ENCODE peak calls at places on chromosome 15, in eight cellular contexts. A, Y, L, Q, C, R, S and V are unnamed samples.

GRCh38 chr15:90644526-90644925 is 72.6 kb upstream of the BLM start:
- DNase-seq in A (no peak), Y (no peak), L (no peak), Q (no peak), C (no peak), R (no peak), S (no peak), V (no peak)

GRCh38 chr15:42577514-42578031 is 2.2 kb downstream of the STARD9 start:
- DNase-seq in A (no peak), Y (no peak), L (no peak), Q (no peak), C (no peak), R (no peak), S (no peak), V (no peak)

GRCh38 chr15:90063733-90064247 is 38.5 kb downstream of the IDH2 start:
- DNase-seq in A (no peak), Y (no peak), L (peak; percentile 85), Q (no peak), C (no peak), R (peak; percentile 90), S (no peak), V (no peak)

GRCh38 chr15:41853191-41853590 is 14.5 kb downstream of the PLA2G4B start:
- DNase-seq in A (no peak), Y (no peak), L (no peak), Q (no peak), C (no peak), R (no peak), S (no peak), V (no peak)

GRCh38 chr15:58438956-58439355 is 7.2 kb downstream of the LIPC start:
- DNase-seq in A (peak; percentile 77), Y (no peak), L (peak; percentile 67), Q (no peak), C (peak; percentile 69), R (no peak), S (no peak), V (no peak)

GRCh38 chr15:64521201-64521600 is 60.8 kb downstream of the ZNF609 start:
- DNase-seq in A (no peak), Y (no peak), L (no peak), Q (no peak), C (no peak), R (no peak), S (no peak), V (no peak)

GRCh38 chr15:63093486-63094205 is 28.0 kb upstream of the LACTB start:
- DNase-seq in A (peak; percentile 77), Y (no peak), L (peak; percentile 74), Q (peak; percentile 61), C (peak; percentile 95), R (peak; percentile 86), S (peak; percentile 84), V (peak; percentile 95)

GRCh38 chr15:71779073-71779797 is 31.1 kb upstream of the NR2E3 start:
- DNase-seq in A (no peak), Y (no peak), L (no peak), Q (no peak), C (no peak), R (no peak), S (no peak), V (no peak)

GRCh38 chr15:67550522-67550921 is 8.0 kb downstream of the MAP2K5 start:
- DNase-seq in A (no peak), Y (no peak), L (no peak), Q (no peak), C (no peak), R (no peak), S (no peak), V (no peak)

GRCh38 chr15:94119215-94119815 is 112.0 kb upstream of the MCTP2 start:
- DNase-seq in A (no peak), Y (no peak), L (no peak), Q (no peak), C (peak; percentile 12), R (no peak), S (no peak), V (no peak)

GRCh38 chr15:66901336-66902100 is 163.9 kb upstream of the SMAD3 start:
- DNase-seq in A (no peak), Y (no peak), L (no peak), Q (no peak), C (no peak), R (no peak), S (no peak), V (no peak)

GRCh38 chr15:78714890-78715289 is 73.9 kb upstream of the CHRNB4 start:
- DNase-seq in A (peak; percentile 38), Y (peak; percentile 28), L (no peak), Q (no peak), C (peak; percentile 36), R (no peak), S (no peak), V (peak; percentile 31)

GRCh38 chr15:78859971-78860733 is 12.5 kb upstream of the MORF4L1 start:
- DNase-seq in A (peak; percentile 74), Y (no peak), L (peak; percentile 76), Q (no peak), C (peak; percentile 96), R (peak; percentile 83), S (peak; percentile 80), V (no peak)

DNA sequence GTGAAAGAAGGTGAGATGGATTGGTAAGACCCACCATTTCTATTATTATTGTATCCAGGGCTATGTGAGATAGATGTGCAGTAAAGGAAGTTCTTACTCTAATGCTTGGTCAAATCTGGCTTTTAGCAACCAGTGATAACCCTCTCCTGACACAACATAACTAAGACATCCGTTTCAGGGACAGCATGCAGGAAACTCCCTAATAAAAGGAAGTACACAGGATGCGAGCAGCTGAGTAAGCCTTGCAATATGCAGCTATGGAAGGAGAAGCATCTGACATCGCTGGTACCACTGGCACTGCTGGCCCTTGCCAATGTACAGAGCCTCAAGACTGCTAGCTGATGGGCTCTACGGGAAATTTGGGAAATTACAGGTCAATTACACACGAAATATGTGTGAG is 662.3 kb downstream of the NR2F2 start:
- DNase-seq in A (no peak), Y (no peak), L (no peak), Q (no peak), C (no peak), R (no peak), S (no peak), V (no peak)
- TF ChIP-seq POLR2AphosphoS5 in A (no peak), Y (no peak), L (no peak), Q (no peak), C (no peak), R (no peak), S (no peak), V (no peak)

GRCh38 chr15:85671156-85671555 is 123.6 kb downstream of the KLHL25 start:
- DNase-seq in A (no peak), Y (no peak), L (no peak), Q (no peak), C (no peak), R (no peak), S (no peak), V (no peak)

GRCh38 chr15:85673326-85673725 is 121.4 kb downstream of the KLHL25 start:
- DNase-seq in A (no peak), Y (no peak), L (no peak), Q (no peak), C (no peak), R (no peak), S (no peak), V (no peak)

GRCh38 chr15:85661859-85662258 is 132.9 kb downstream of the KLHL25 start:
- DNase-seq in A (no peak), Y (no peak), L (no peak), Q (no peak), C (no peak), R (no peak), S (no peak), V (no peak)

GRCh38 chr15:85672338-85673097 is 122.2 kb downstream of the KLHL25 start:
- DNase-seq in A (peak; percentile 18), Y (no peak), L (no peak), Q (no peak), C (no peak), R (no peak), S (no peak), V (no peak)

DNA sequence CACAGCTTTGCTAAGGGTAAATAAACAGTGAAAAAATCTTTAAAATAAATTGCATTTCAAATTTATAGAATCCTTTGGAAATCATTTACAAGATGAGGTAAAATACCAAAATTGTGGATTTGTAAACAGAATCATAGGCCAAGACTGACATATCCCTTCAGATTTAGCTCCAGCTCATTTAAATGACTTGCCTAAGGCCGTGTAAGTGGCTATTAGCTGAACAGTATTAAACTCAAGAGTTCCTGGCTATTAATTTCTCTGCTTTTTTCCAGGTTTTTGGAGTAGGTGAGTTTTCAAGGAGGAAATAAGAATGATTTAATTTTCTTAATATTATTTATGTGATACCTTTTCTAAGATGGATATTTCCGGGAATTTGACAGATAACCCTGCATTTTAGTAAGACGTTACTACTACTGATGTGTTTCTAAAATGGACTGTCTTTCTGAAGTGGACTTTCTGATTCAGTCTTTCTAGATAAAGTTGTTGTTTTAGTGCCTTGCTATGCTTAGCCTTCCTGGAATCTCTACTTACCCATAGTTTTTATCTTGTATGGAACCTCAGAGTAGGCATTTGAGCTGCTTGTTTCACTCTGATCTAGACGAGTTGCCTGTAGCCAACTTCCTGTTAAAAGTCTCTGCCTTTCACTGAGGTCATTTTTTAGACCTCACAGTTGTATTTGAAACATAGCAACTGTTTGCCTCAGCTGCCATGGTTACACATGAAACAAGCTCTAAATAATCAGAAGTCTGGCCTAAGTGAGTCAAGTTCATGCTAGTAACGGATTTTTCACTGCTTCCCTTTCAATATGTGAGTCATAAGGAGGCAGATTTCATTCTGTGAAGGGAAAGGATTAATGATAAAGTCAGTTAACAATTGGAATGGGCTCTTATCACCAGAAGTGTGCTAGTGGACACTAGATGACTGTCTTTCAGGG is 127.0 kb downstream of the KLHL25 start:
- DNase-seq in A (peak; percentile 53), Y (no peak), L (peak; percentile 35), Q (no peak), C (no peak), R (no peak), S (no peak), V (no peak)
- TF ChIP-seq POLR2AphosphoS5 in A (no peak), Y (no peak), L (no peak), Q (no peak), C (no peak), R (peak; percentile 63), S (peak; percentile 89), V (peak; percentile 80)

GRCh38 chr15:29400701-29401100 is 131.1 kb upstream of the NSMCE3 start:
- DNase-seq in A (no peak), Y (no peak), L (no peak), Q (no peak), C (peak; percentile 77), R (no peak), S (no peak), V (no peak)
- TF ChIP-seq POLR2AphosphoS5 in A (no peak), Y (no peak), L (no peak), Q (no peak), C (no peak), R (no peak), S (no peak), V (no peak)

GRCh38 chr15:80450811-80451321 is 46.7 kb downstream of the ARNT2 start:
- DNase-seq in A (no peak), Y (no peak), L (no peak), Q (no peak), C (peak; percentile 28), R (no peak), S (no peak), V (no peak)

GRCh38 chr15:80445300-80446041 is 41.3 kb downstream of the ARNT2 start:
- DNase-seq in A (no peak), Y (no peak), L (no peak), Q (no peak), C (no peak), R (no peak), S (no peak), V (no peak)

GRCh38 chr15:80452166-80452565 is 48.0 kb downstream of the ARNT2 start:
- DNase-seq in A (no peak), Y (no peak), L (no peak), Q (no peak), C (no peak), R (no peak), S (no peak), V (no peak)

GRCh38 chr15:80444680-80445251 is 40.6 kb downstream of the ARNT2 start:
- DNase-seq in A (no peak), Y (no peak), L (no peak), Q (no peak), C (no peak), R (no peak), S (no peak), V (no peak)

GRCh38 chr15:80449825-80450224 is 45.6 kb downstream of the ARNT2 start:
- DNase-seq in A (no peak), Y (no peak), L (no peak), Q (no peak), C (no peak), R (no peak), S (no peak), V (no peak)
- TF ChIP-seq POLR2AphosphoS5 in A (no peak), Y (no peak), L (no peak), Q (no peak), C (no peak), R (no peak), S (no peak), V (no peak)